ENCODE peak calls at places on chromosomes 13 and 19, in five cellular contexts. L is prostate gland, G is GM12878, A is Peyer's patch, M is transverse colon. N is an unnamed sample.

GRCh38 chr13:45049478-45049877 is 60.1 kb downstream of the GPALPP1 start:
- DNase-seq in L (no peak), G (no peak), A (no peak), M (no peak), N (no peak)

GRCh38 chr13:88628882-88629281 is 957.7 kb downstream of the SLITRK5 start:
- DNase-seq in L (no peak), G (no peak), A (no peak), M (no peak), N (no peak)

GRCh38 chr13:72970956-72971355 is 87.8 kb upstream of the KLF5 start:
- DNase-seq in L (no peak), G (no peak), A (no peak), M (no peak), N (no peak)

GRCh38 chr13:74464656-74465055 is 330.5 kb upstream of the KLF12 start:
- DNase-seq in L (no peak), G (no peak), A (no peak), M (no peak), N (no peak)

GRCh38 chr19:17652627-17653026 is 35.5 kb downstream of the UNC13A start:
- DNase-seq in L (no peak), G (no peak), A (no peak), M (no peak), N (no peak)

GRCh38 chr19:52941941-52942370 is 18.7 kb upstream of the ZNF888 start:
- DNase-seq in L (peak; percentile 21), G (no peak), A (peak; percentile 61), M (peak; percentile 36), N (no peak)

GRCh38 chr19:29817316-29817715 is 5.5 kb downstream of the CCNE1 start:
- DNase-seq in L (no peak), G (no peak), A (no peak), M (no peak), N (no peak)

GRCh38 chr13:24746618-24747247 is 17.2 kb upstream of the RNF17 start:
- DNase-seq in L (no peak), G (no peak), A (no peak), M (no peak), N (no peak)

GRCh38 chr13:106536244-106537034 is 977 bp upstream of the EFNB2 start:
- DNase-seq in L (peak; percentile 87), G (peak; percentile 30), A (peak; percentile 95), M (peak; percentile 93), N (peak; percentile 76)

DNA sequence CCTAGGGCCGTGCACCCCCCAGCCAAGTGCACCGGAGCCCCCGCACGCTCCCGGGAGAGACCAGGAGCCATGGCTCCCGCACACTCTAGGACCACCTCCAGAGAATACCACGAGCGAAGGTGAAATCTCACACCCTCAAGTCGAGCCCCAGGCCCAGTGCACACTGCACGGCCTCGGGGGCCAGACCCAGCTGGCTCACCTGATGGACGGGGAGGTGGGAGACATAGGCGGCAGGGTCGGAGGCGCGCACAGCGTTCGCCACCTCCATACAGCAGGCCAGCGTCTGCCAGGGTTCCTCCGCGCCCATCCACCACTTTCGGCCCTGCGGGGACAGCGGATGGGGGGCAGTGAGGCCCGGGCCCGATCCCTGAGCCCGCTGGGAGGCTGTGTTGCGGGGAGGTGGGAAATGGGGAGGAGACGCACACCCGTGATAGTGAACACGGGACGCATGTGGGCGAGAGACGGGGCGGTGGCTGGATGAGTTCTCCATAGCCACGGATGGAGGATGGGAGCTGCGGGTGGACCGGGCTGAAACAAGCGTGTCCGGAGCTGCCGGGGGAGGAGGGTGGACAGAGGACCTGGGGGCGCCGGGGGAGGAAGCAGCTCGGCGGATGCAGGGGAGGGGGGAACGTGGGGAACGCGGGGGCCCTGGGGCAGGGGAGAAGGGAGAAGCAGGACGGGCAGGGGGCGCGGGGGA is 13.0 kb downstream of the POLRMT start:
- DNase-seq in L (no peak), G (no peak), A (no peak), M (no peak), N (no peak)
- H3K4me3 ChIP-seq in L (no peak overlapping the region), G (no peak overlapping the region), A (no peak overlapping the region), M (no peak overlapping the region), N (no peak overlapping the region)

GRCh38 chr19:7885818-7886217 is 2.5 kb upstream of the LRRC8E start:
- DNase-seq in L (no peak), G (no peak), A (no peak), M (no peak), N (no peak)

GRCh38 chr19:7883796-7884570 is 4.3 kb upstream of the LRRC8E start:
- DNase-seq in L (no peak), G (no peak), A (no peak), M (no peak), N (no peak)

GRCh38 chr19:7887408-7888144 is 734 bp upstream of the LRRC8E start:
- DNase-seq in L (no peak), G (no peak), A (no peak), M (peak; percentile 5), N (no peak)

GRCh38 chr19:7888826-7889217 is 512 bp downstream of the LRRC8E start:
- DNase-seq in L (no peak), G (no peak), A (no peak), M (peak; percentile 8), N (no peak)

GRCh38 chr19:7888145-7888825 is at the start of gene LRRC8E:
- DNase-seq in L (peak; percentile 46), G (no peak), A (peak; percentile 79), M (peak; percentile 79), N (peak; percentile 91)
- TF ChIP-seq POLR2A in L (peak; percentile 67), G (no peak), A (no peak), M (peak; percentile 30), N (no peak)

GRCh38 chr19:1360818-1361461 is 22.8 kb upstream of the NDUFS7 start:
- DNase-seq in L (no peak), G (no peak), A (peak; percentile 56), M (peak; percentile 35), N (no peak)
- H3K4me3 ChIP-seq in L (no peak overlapping the region), G (no peak overlapping the region), A (no peak overlapping the region), M (no peak overlapping the region), N (no peak overlapping the region)

DNA sequence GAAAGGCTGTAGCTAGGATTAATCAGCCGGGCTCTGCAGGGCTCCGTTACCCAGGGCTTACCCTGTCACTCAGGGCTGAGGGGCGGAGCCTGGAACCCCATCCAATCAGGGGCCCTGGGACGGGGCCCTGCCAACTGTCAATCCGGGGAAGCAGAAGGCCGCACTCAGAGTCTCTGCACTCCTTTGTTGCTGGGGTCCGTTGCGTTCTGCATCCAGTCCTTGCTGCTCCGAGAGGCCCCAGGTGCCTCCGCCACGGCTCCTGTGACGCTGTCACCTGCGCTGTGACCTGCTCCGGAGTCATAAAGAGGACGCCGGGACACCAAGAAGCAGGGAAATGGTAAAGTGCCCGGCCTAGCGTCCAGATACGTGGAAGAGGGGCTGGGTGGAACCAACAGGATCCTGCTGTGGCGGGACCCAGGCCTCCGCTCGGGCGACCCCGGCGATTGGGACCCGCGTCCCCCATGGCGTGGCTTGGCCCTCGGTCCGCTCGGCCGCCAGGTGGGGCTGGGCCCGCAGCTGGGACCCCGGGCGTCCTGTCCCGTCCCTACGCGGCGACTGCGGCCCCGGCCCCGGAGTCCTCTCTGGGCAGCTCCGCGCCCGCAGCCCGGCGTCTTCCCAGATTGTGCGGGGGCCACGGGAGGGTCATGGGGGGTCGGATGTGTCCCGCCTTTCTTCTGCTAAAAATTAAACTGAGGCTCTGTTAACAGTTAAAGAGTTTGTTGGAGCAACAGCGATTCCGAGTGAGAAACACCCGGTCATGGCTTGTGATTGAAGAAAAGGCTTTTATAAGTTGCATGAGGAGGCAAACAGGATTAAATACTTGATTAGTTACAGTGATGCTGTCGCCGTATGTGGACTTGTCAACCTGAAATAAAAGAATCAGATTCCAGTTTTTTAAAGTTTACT is at the start of gene ZNF491:
- DNase-seq in L (peak; percentile 91), G (no peak), A (peak; percentile 97), M (peak; percentile 96), N (peak; percentile 98)
- TF ChIP-seq POLR2A in L (peak; percentile 86), G (peak; percentile 84), A (peak; percentile 58), M (peak; percentile 75), N (no peak)